ENCODE peak calls at places on chromosome 6, in six cellular contexts. D is stimulated activated CD4-positive, alpha-beta T cell treated with anti-CD3 and anti-CD28 coated beads, Interleukin-15, amount 100 ng/mL, for 1 hour; W is NCI-H460; H is NCI-H1105 treated with DMSO at 0.1 percent for 48 hours; Z is small intestine; E is NCI-H2029 treated with DMSO at 0.1 percent for 48 hours. P is an unnamed sample.
A peak's percentile ranks its signal among the peaks of the same experiment; 100 is the strongest.

GRCh38 chr6:162211777-162212176 is 515.8 kb downstream of the PRKN start:
- DNase-seq in D (no peak), W (no peak), H (no peak), Z (no peak), E (no peak), P (no peak)

GRCh38 chr6:25193147-25193864 is 85.9 kb upstream of the CARMIL1 start:
- DNase-seq in D (no peak), W (peak; percentile 30), H (no peak), Z (no peak), E (no peak), P (peak; percentile 91)

GRCh38 chr6:39088331-39088730 is 26.7 kb downstream of the SAYSD1 start:
- DNase-seq in D (no peak), W (peak; percentile 5), H (no peak), Z (peak; percentile 12), E (no peak), P (peak; percentile 59)

GRCh38 chr6:129686941-129687627 is 22.9 kb downstream of the ARHGAP18 start:
- DNase-seq in D (no peak), W (no peak), H (no peak), Z (peak; percentile 44), E (no peak), P (peak; percentile 40)

GRCh38 chr6:12827921-12828320 is 111.4 kb downstream of the PHACTR1 start:
- DNase-seq in D (no peak), W (no peak), H (no peak), Z (no peak), E (no peak), P (no peak)

GRCh38 chr6:112909781-112910180 is 562.7 kb downstream of the RFPL4B start:
- DNase-seq in D (no peak), W (no peak), H (no peak), Z (no peak), E (no peak), P (no peak)

GRCh38 chr6:34912715-34913464 is 23.8 kb downstream of the ANKS1A start:
- DNase-seq in D (no peak), W (no peak), H (no peak), Z (peak; percentile 15), E (no peak), P (peak; percentile 74)

GRCh38 chr6:99609839-99610489 is 3.3 kb downstream of the PRDM13 start:
- DNase-seq in D (no peak), W (no peak), H (no peak), Z (no peak), E (no peak), P (no peak)

GRCh38 chr6:69181964-69182363 is 546.9 kb downstream of the ADGRB3 start:
- DNase-seq in D (no peak), W (no peak), H (no peak), Z (no peak), E (no peak), P (no peak)

GRCh38 chr6:30799210-30799609 is 54.9 kb upstream of the IER3 start:
- DNase-seq in D (no peak), W (no peak), H (no peak), Z (peak; percentile 22), E (no peak), P (no peak)

GRCh38 chr6:35216412-35216732 is 2.6 kb downstream of the SCUBE3 start:
- DNase-seq in D (no peak), W (no peak), H (no peak), Z (no peak), E (no peak), P (no peak)

GRCh38 chr6:136147342-136147741 is 102.8 kb downstream of the MTFR2 start:
- DNase-seq in D (no peak), W (no peak), H (no peak), Z (no peak), E (no peak), P (no peak)

GRCh38 chr6:333379-334002 is 41.2 kb downstream of the DUSP22 start:
- DNase-seq in D (no peak), W (peak; percentile 89), H (no peak), Z (no peak), E (no peak), P (no peak)

GRCh38 chr6:56582246-56582645 is 60.4 kb downstream of the DST start:
- DNase-seq in D (no peak), W (no peak), H (no peak), Z (no peak), E (no peak), P (no peak)

GRCh38 chr6:30101423-30101938 is 11.4 kb downstream of the TRIM31 start:
- DNase-seq in D (no peak), W (no peak), H (no peak), Z (peak; percentile 37), E (no peak), P (no peak)

GRCh38 chr6:184161-184695 is 108.1 kb upstream of the DUSP22 start:
- DNase-seq in D (no peak), W (no peak), H (no peak), Z (no peak), E (no peak), P (no peak)

GRCh38 chr6:107794771-107795170 is 29.3 kb downstream of the SCML4 start:
- DNase-seq in D (no peak), W (no peak), H (no peak), Z (no peak), E (no peak), P (no peak)

GRCh38 chr6:134207431-134207830 is 110.5 kb downstream of the SGK1 start:
- DNase-seq in D (no peak), W (no peak), H (no peak), Z (no peak), E (no peak), P (no peak)

GRCh38 chr6:154406301-154406700 is 49.7 kb upstream of the IPCEF1 start:
- DNase-seq in D (no peak), W (no peak), H (no peak), Z (no peak), E (no peak), P (no peak)

GRCh38 chr6:69774740-69775350 is 22.0 kb downstream of the LMBRD1 start:
- DNase-seq in D (no peak), W (no peak), H (no peak), Z (no peak), E (no peak), P (no peak)

GRCh38 chr6:140773276-140773675 is 1359.4 kb upstream of the GJE1 start:
- DNase-seq in D (no peak), W (no peak), H (no peak), Z (no peak), E (no peak), P (peak; percentile 19)

GRCh38 chr6:133966654-133967300 is 13.8 kb downstream of the TBPL1 start:
- DNase-seq in D (no peak), W (no peak), H (no peak), Z (no peak), E (no peak), P (no peak)

P was measured in brain microvascular endothelial cell.